ENCODE peak calls at places on chromosomes 7 and 10, in six cellular contexts. One of them, this sample, is unnamed.

GRCh38 chr10:33265621-33266020 is 68.8 kb downstream of the NRP1 start:
- DNase-seq in psoas muscle: no peak
- DNase-seq in hippocampal formation: no peak
- DNase-seq in SK-MEL-5: no peak
- DNase-seq in NAMALWA: no peak
- DNase-seq in memory B cell: no peak
- DNase-seq in this sample: no peak

GRCh38 chr10:34091796-34092195 is 723.3 kb downstream of the PARD3 start:
- DNase-seq in NAMALWA: no peak
- DNase-seq in SK-MEL-5: no peak
- DNase-seq in hippocampal formation: no peak
- DNase-seq in psoas muscle: no peak
- DNase-seq in memory B cell: no peak
- DNase-seq in this sample: no peak

GRCh38 chr10:34157501-34157900 is 657.6 kb downstream of the PARD3 start:
- DNase-seq in psoas muscle: no peak
- DNase-seq in NAMALWA: no peak
- DNase-seq in hippocampal formation: no peak
- DNase-seq in memory B cell: no peak
- DNase-seq in SK-MEL-5: no peak
- DNase-seq in this sample: no peak

GRCh38 chr10:35387768-35388167 is 51.5 kb downstream of the CCNY start:
- DNase-seq in NAMALWA: no peak
- DNase-seq in SK-MEL-5: no peak
- DNase-seq in hippocampal formation: no peak
- DNase-seq in memory B cell: no peak
- DNase-seq in psoas muscle: no peak
- DNase-seq in this sample: no peak

GRCh38 chr7:116500071-116500853 is 724 bp downstream of the CAV2 start:
- DNase-seq in SK-MEL-5: peak
- DNase-seq in psoas muscle: peak
- DNase-seq in NAMALWA: no peak
- DNase-seq in memory B cell: peak
- DNase-seq in hippocampal formation: no peak
- DNase-seq in this sample: peak

GRCh38 chr10:24988831-24989769 is 26.9 kb downstream of the ENKUR start:
- DNase-seq in SK-MEL-5: no peak
- DNase-seq in NAMALWA: no peak
- DNase-seq in psoas muscle: no peak
- DNase-seq in memory B cell: no peak
- DNase-seq in hippocampal formation: peak
- DNase-seq in this sample: peak

GRCh38 chr7:100674441-100675407 is 1.2 kb downstream of the GNB2 start:
- DNase-seq in hippocampal formation: peak
- DNase-seq in NAMALWA: peak
- DNase-seq in SK-MEL-5: no peak
- DNase-seq in psoas muscle: peak
- DNase-seq in memory B cell: peak
- DNase-seq in this sample: peak

GRCh38 chr10:129031233-129032150 is 435.5 kb upstream of the MGMT start:
- DNase-seq in hippocampal formation: peak
- DNase-seq in memory B cell: peak
- DNase-seq in NAMALWA: peak
- DNase-seq in psoas muscle: peak
- DNase-seq in SK-MEL-5: peak
- DNase-seq in this sample: peak

GRCh38 chr10:131928248-131929095 is 27.7 kb downstream of the PPP2R2D start:
- DNase-seq in hippocampal formation: no peak
- DNase-seq in psoas muscle: no peak
- DNase-seq in SK-MEL-5: no peak
- DNase-seq in memory B cell: peak
- DNase-seq in NAMALWA: no peak
- DNase-seq in this sample: no peak

GRCh38 chr7:149809215-149809614 is 29.0 kb upstream of the ZNF862 start:
- DNase-seq in hippocampal formation: no peak
- DNase-seq in memory B cell: no peak
- DNase-seq in psoas muscle: no peak
- DNase-seq in SK-MEL-5: no peak
- DNase-seq in NAMALWA: no peak
- DNase-seq in this sample: no peak

GRCh38 chr7:97117035-97117371 is 495 bp upstream of the SDHAF3 start:
- DNase-seq in SK-MEL-5: no peak
- DNase-seq in NAMALWA: no peak
- DNase-seq in memory B cell: no peak
- DNase-seq in psoas muscle: no peak
- DNase-seq in hippocampal formation: no peak
- DNase-seq in this sample: no peak

GRCh38 chr7:30422922-30423321 is 55.7 kb downstream of the NOD1 start:
- DNase-seq in psoas muscle: no peak
- DNase-seq in SK-MEL-5: no peak
- DNase-seq in memory B cell: no peak
- DNase-seq in hippocampal formation: no peak
- DNase-seq in NAMALWA: no peak
- DNase-seq in this sample: no peak

GRCh38 chr10:93006435-93007039 is 54.1 kb upstream of the CYP26C1 start:
- DNase-seq in memory B cell: no peak
- DNase-seq in hippocampal formation: no peak
- DNase-seq in psoas muscle: no peak
- DNase-seq in SK-MEL-5: peak
- DNase-seq in NAMALWA: peak
- DNase-seq in this sample: no peak

GRCh38 chr7:65746398-65746669 is 126.5 kb upstream of the VKORC1L1 start:
- DNase-seq in hippocampal formation: no peak
- DNase-seq in NAMALWA: no peak
- DNase-seq in memory B cell: no peak
- DNase-seq in psoas muscle: no peak
- DNase-seq in SK-MEL-5: no peak
- DNase-seq in this sample: no peak

GRCh38 chr7:21782996-21783395 is 162.7 kb downstream of the CDCA7L start:
- DNase-seq in hippocampal formation: no peak
- DNase-seq in SK-MEL-5: no peak
- DNase-seq in memory B cell: no peak
- DNase-seq in NAMALWA: no peak
- DNase-seq in psoas muscle: no peak
- DNase-seq in this sample: no peak

GRCh38 chr10:58028597-58029366 is 238.9 kb downstream of the IPMK start:
- DNase-seq in memory B cell: no peak
- DNase-seq in NAMALWA: no peak
- DNase-seq in hippocampal formation: no peak
- DNase-seq in SK-MEL-5: no peak
- DNase-seq in psoas muscle: no peak
- DNase-seq in this sample: no peak

GRCh38 chr7:5636914-5637313 is 144.5 kb downstream of the RNF216 start:
- DNase-seq in memory B cell: no peak
- DNase-seq in NAMALWA: no peak
- DNase-seq in hippocampal formation: peak
- DNase-seq in SK-MEL-5: peak
- DNase-seq in psoas muscle: peak
- DNase-seq in this sample: peak

GRCh38 chr7:130273081-130273699 is 6.5 kb downstream of the CPA2 start:
- DNase-seq in SK-MEL-5: no peak
- DNase-seq in psoas muscle: no peak
- DNase-seq in memory B cell: no peak
- DNase-seq in NAMALWA: no peak
- DNase-seq in hippocampal formation: no peak
- DNase-seq in this sample: no peak

GRCh38 chr10:69338547-69339450 is 60.5 kb downstream of the HK1 start:
- DNase-seq in hippocampal formation: no peak
- DNase-seq in psoas muscle: peak
- DNase-seq in memory B cell: no peak
- DNase-seq in NAMALWA: no peak
- DNase-seq in SK-MEL-5: no peak
- DNase-seq in this sample: no peak

GRCh38 chr7:141585592-141586510 is 34.6 kb downstream of the AGK start:
- DNase-seq in psoas muscle: no peak
- DNase-seq in SK-MEL-5: peak
- DNase-seq in NAMALWA: no peak
- DNase-seq in memory B cell: no peak
- DNase-seq in hippocampal formation: no peak
- DNase-seq in this sample: no peak

GRCh38 chr10:24207781-24208611 is 942 bp upstream of the KIAA1217 start:
- DNase-seq in memory B cell: no peak
- DNase-seq in hippocampal formation: no peak
- DNase-seq in psoas muscle: no peak
- DNase-seq in SK-MEL-5: peak
- DNase-seq in NAMALWA: no peak
- DNase-seq in this sample: no peak

GRCh38 chr10:126315471-126316177 is 72.7 kb downstream of the ADAM12 start:
- DNase-seq in psoas muscle: no peak
- DNase-seq in NAMALWA: no peak
- DNase-seq in hippocampal formation: no peak
- DNase-seq in SK-MEL-5: no peak
- DNase-seq in memory B cell: no peak
- DNase-seq in this sample: no peak

GRCh38 chr7:29243777-29244655 is 49.4 kb downstream of the CHN2 start:
- DNase-seq in SK-MEL-5: peak
- DNase-seq in hippocampal formation: no peak
- DNase-seq in psoas muscle: no peak
- DNase-seq in memory B cell: no peak
- DNase-seq in NAMALWA: peak
- DNase-seq in this sample: no peak

GRCh38 chr10:70584366-70584765 is 18.2 kb downstream of the PRF1 start:
- DNase-seq in NAMALWA: no peak
- DNase-seq in hippocampal formation: no peak
- DNase-seq in SK-MEL-5: no peak
- DNase-seq in memory B cell: no peak
- DNase-seq in psoas muscle: no peak
- DNase-seq in this sample: no peak

GRCh38 chr7:148783801-148784527 is 85.3 kb downstream of the CUL1 start:
- DNase-seq in psoas muscle: no peak
- DNase-seq in memory B cell: no peak
- DNase-seq in NAMALWA: no peak
- DNase-seq in hippocampal formation: no peak
- DNase-seq in SK-MEL-5: no peak
- DNase-seq in this sample: no peak

GRCh38 chr10:49220679-49221078 is 32.5 kb upstream of the TMEM273 start:
- DNase-seq in NAMALWA: no peak
- DNase-seq in SK-MEL-5: no peak
- DNase-seq in memory B cell: no peak
- DNase-seq in hippocampal formation: no peak
- DNase-seq in psoas muscle: no peak
- DNase-seq in this sample: no peak

GRCh38 chr10:132919374-132920100 is 22.8 kb downstream of the CFAP46 start:
- DNase-seq in hippocampal formation: no peak
- DNase-seq in psoas muscle: peak
- DNase-seq in memory B cell: no peak
- DNase-seq in NAMALWA: no peak
- DNase-seq in SK-MEL-5: no peak
- DNase-seq in this sample: no peak

GRCh38 chr7:30805931-30806330 is 34.7 kb downstream of the MINDY4 start:
- DNase-seq in psoas muscle: no peak
- DNase-seq in SK-MEL-5: peak
- DNase-seq in memory B cell: no peak
- DNase-seq in hippocampal formation: no peak
- DNase-seq in NAMALWA: no peak
- DNase-seq in this sample: no peak

GRCh38 chr7:107017965-107018714 is 26.4 kb upstream of the PRKAR2B start:
- DNase-seq in hippocampal formation: no peak
- DNase-seq in NAMALWA: no peak
- DNase-seq in SK-MEL-5: no peak
- DNase-seq in psoas muscle: no peak
- DNase-seq in memory B cell: no peak
- DNase-seq in this sample: no peak

GRCh38 chr7:63789378-63790176 is 209.1 kb upstream of the ZNF722 start:
- DNase-seq in NAMALWA: no peak
- DNase-seq in psoas muscle: no peak
- DNase-seq in SK-MEL-5: no peak
- DNase-seq in hippocampal formation: no peak
- DNase-seq in memory B cell: no peak
- DNase-seq in this sample: peak

GRCh38 chr7:98474558-98474957 is 73.7 kb upstream of the BAIAP2L1 start:
- DNase-seq in SK-MEL-5: no peak
- DNase-seq in hippocampal formation: no peak
- DNase-seq in memory B cell: no peak
- DNase-seq in psoas muscle: no peak
- DNase-seq in NAMALWA: no peak
- DNase-seq in this sample: no peak

GRCh38 chr10:132630666-132631347 is 93.2 kb downstream of the INPP5A start:
- DNase-seq in memory B cell: no peak
- DNase-seq in NAMALWA: no peak
- DNase-seq in hippocampal formation: no peak
- DNase-seq in SK-MEL-5: no peak
- DNase-seq in psoas muscle: peak
- DNase-seq in this sample: peak

GRCh38 chr10:101005361-101005760 is 5.8 kb downstream of the LZTS2 start:
- DNase-seq in psoas muscle: no peak
- DNase-seq in hippocampal formation: no peak
- DNase-seq in SK-MEL-5: no peak
- DNase-seq in memory B cell: no peak
- DNase-seq in NAMALWA: no peak
- DNase-seq in this sample: no peak

GRCh38 chr7:128863433-128863989 is 855 bp downstream of the ATP6V1F start:
- DNase-seq in psoas muscle: peak
- DNase-seq in SK-MEL-5: peak
- DNase-seq in memory B cell: no peak
- DNase-seq in NAMALWA: peak
- DNase-seq in hippocampal formation: no peak
- DNase-seq in this sample: no peak

GRCh38 chr10:101529207-101529606 is 58.9 kb downstream of the POLL start:
- DNase-seq in psoas muscle: no peak
- DNase-seq in hippocampal formation: no peak
- DNase-seq in SK-MEL-5: no peak
- DNase-seq in memory B cell: no peak
- DNase-seq in NAMALWA: no peak
- DNase-seq in this sample: no peak

This sample was measured in left cardiac atrium.